ENCODE peak calls at places on chromosomes 4 and X, in six cellular contexts. J, O, T, I, R and G are unnamed samples.

GRCh38 chr4:146488495-146489174 is 33.1 kb downstream of the SLC10A7 start:
- DNase-seq in I (no peak), O (no peak), R (no peak), J (no peak), T (no peak), G (no peak)

GRCh38 chrX:12441376-12442128 is 303.3 kb downstream of the FRMPD4 start:
- DNase-seq in I (peak; percentile 90), R (peak; percentile 10), J (no peak), O (no peak), T (no peak), G (no peak)

GRCh38 chr4:100742045-100742444 is 224.2 kb upstream of the EMCN start:
- DNase-seq in O (peak; percentile 59), J (peak; percentile 5), R (peak; percentile 67), I (peak; percentile 69), T (no peak), G (peak; percentile 38)

GRCh38 chr4:86223472-86223871 is 136.4 kb downstream of the MAPK10 start:
- DNase-seq in J (peak; percentile 11), O (peak; percentile 83), I (peak; percentile 60), T (peak; percentile 14), R (peak; percentile 67), G (no peak)

GRCh38 chr4:168693750-168694470 is 197.1 kb downstream of the PALLD start:
- DNase-seq in T (no peak), J (no peak), R (peak; percentile 58), I (peak; percentile 57), O (no peak), G (no peak)

GRCh38 chr4:185671041-185671440 is 135.7 kb upstream of the PDLIM3 start:
- DNase-seq in O (no peak), T (no peak), J (no peak), I (no peak), R (no peak), G (no peak)

GRCh38 chrX:36116222-36116621 is 196.7 kb downstream of the CFAP47 start:
- DNase-seq in R (no peak), O (no peak), T (no peak), I (peak; percentile 53), J (no peak), G (no peak)

GRCh38 chr4:181956502-181956901 is 286.7 kb upstream of the TENM3 start:
- DNase-seq in T (no peak), I (no peak), O (no peak), R (no peak), J (no peak), G (no peak)

GRCh38 chr4:81304871-81305270 is 89.8 kb upstream of the PRKG2 start:
- DNase-seq in I (no peak), O (no peak), J (no peak), R (no peak), T (no peak), G (no peak)

GRCh38 chr4:74357965-74358364 is 7.0 kb upstream of the EREG start:
- DNase-seq in I (peak; percentile 69), O (no peak), R (no peak), J (no peak), T (no peak), G (peak; percentile 58)

GRCh38 chr4:53137468-53137867 is 228.4 kb downstream of the SCFD2 start:
- DNase-seq in J (no peak), O (no peak), T (no peak), R (no peak), I (no peak), G (no peak)

GRCh38 chrX:148672526-148672925 is 172.1 kb downstream of the AFF2 start:
- DNase-seq in R (peak; percentile 31), I (no peak), O (no peak), J (no peak), T (no peak), G (no peak)

GRCh38 chr4:93467484-93468155 is 360.9 kb upstream of the ATOH1 start:
- DNase-seq in J (no peak), I (no peak), O (no peak), T (no peak), R (no peak), G (no peak)

GRCh38 chr4:140250989-140251552 is 97.1 kb upstream of the MAML3 start:
- DNase-seq in R (peak; percentile 37), O (no peak), J (no peak), I (no peak), T (peak; percentile 16), G (peak; percentile 38)

GRCh38 chrX:50161143-50161542 is 39.7 kb downstream of the AKAP4 start:
- DNase-seq in J (no peak), I (peak; percentile 3), R (peak; percentile 28), T (no peak), O (no peak), G (no peak)

GRCh38 chrX:39718951-39719350 is 378.8 kb downstream of the BCOR start:
- DNase-seq in T (no peak), I (no peak), R (peak; percentile 36), O (no peak), J (no peak), G (no peak)

GRCh38 chr4:41028392-41029076 is 185.8 kb downstream of the APBB2 start:
- DNase-seq in O (no peak), I (no peak), T (peak; percentile 6), R (peak; percentile 9), J (no peak), G (no peak)

GRCh38 chr4:99815597-99816011 is 1.0 kb upstream of the DAPP1 start:
- DNase-seq in R (peak; percentile 29), O (no peak), I (peak; percentile 98), J (no peak), T (peak; percentile 59), G (peak; percentile 72)

GRCh38 chr4:98994474-98995182 is 893 bp upstream of the METAP1 start:
- DNase-seq in I (no peak), R (peak; percentile 55), T (no peak), O (no peak), J (no peak), G (no peak)

GRCh38 chr4:42369489-42369888 is 27.8 kb upstream of the SHISA3 start:
- DNase-seq in J (no peak), O (no peak), T (no peak), I (no peak), R (no peak), G (no peak)

DNA sequence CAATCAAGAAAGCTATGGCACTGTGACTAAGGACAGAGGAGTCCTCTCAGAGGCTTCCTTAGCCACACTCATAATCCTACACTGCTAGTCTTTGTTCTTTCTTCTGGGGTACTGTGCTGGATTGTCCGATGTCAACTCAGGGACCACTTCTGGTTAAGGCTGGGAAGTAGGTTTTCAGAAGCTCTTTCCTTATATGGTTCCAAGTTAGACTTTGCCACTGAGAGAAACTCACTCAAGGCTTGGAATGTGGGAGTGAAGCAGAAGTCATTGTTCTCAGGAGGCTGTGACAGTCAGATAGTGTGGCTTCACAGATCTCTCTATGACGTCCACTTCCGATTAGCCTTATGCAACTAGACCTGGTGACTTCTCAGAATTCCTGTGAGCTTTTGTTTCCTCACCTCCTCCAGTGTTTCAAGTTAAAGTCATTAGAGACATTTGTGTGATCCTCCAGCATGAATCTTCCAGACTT is 317.3 kb upstream of the F9 start:
- DNase-seq in J (no peak), I (no peak), O (no peak), R (no peak), T (peak; percentile 36), G (no peak)
- H3K9me2 ChIP-seq in J (no peaks in the 10 kb centered on the region), I (no peaks in the 10 kb centered on the region), O (no peaks in the 10 kb centered on the region), R (no peaks in the 10 kb centered on the region), T (no peaks in the 10 kb centered on the region), G (no peaks in the 10 kb centered on the region)

DNA sequence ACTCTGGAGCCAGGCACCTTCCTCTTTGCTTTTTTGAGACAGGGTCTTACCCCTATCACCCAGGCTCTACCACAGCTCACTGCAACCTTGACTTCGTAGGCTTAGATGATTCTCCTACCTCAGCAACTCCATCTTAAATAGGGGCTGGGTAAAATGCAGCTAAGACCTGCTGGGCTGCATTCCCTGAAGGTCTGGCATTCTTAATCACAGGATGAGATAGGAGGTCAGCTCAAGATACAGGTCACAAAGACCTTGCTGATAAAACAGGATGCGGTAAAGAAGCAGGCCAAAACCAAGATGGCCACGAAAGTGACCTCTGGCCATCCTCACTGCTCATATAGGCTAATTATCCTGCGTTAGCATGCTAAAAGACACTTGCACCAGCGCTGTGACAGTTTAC is 770.8 kb upstream of the PRKX start:
- DNase-seq in T (no peak), I (no peak), O (no peak), J (no peak), R (no peak), G (peak; percentile 33)
- H3K9me2 ChIP-seq in T (no peaks in the 10 kb centered on the region), I (no peaks in the 10 kb centered on the region), O (no peaks in the 10 kb centered on the region), J (no peaks in the 10 kb centered on the region), R (no peaks in the 10 kb centered on the region), G (no peaks in the 10 kb centered on the region)

DNA sequence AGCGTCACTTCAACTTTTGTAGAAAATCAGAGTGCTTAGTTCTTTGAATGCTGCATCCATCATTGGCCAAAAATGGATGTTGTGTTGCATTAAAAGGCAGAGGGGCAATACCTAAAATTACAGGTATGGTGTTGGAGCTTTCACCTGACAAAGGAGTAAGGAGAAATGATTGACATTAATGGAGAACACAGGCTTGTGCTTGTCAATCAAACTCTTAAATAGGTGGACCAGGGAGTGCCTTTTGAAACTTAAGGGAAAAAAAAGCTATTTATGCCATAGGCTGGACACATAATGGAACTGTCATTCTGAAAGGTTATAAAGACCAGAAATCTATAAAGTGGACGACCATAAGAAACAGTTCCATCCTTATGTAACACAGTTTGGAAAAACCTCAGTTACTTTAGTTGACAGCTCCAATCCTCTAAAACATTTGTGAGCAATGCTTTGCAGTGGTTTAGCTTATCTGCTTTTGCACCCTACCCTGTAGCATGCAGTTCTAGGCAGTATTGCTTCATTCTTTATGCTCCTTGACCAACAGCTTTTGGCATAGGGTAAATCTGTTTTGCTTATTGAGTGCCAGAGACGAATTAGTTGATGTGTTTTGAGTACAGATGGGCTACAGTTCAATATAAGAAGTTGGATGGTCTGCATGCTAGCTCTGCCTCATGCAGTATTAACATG is 2.4 kb downstream of the HADH start:
- DNase-seq in I (no peak), T (no peak), R (peak; percentile 31), O (no peak), J (no peak), G (no peak)
- H3K9me2 ChIP-seq in I (no peaks in the 10 kb centered on the region), T (no peaks in the 10 kb centered on the region), R (no peaks in the 10 kb centered on the region), O (no peaks in the 10 kb centered on the region), J (no peaks in the 10 kb centered on the region), G (no peaks in the 10 kb centered on the region)

GRCh38 chrX:40845331-40845911 is 110.1 kb upstream of the MED14 start:
- DNase-seq in O (no peak), R (peak; percentile 94), J (no peak), T (peak; percentile 67), I (peak; percentile 14), G (no peak)
- H3K9me2 ChIP-seq in O (no peaks in the 10 kb centered on the region), R (no peaks in the 10 kb centered on the region), J (no peaks in the 10 kb centered on the region), T (no peaks in the 10 kb centered on the region), I (no peaks in the 10 kb centered on the region), G (no peaks in the 10 kb centered on the region)

DNA sequence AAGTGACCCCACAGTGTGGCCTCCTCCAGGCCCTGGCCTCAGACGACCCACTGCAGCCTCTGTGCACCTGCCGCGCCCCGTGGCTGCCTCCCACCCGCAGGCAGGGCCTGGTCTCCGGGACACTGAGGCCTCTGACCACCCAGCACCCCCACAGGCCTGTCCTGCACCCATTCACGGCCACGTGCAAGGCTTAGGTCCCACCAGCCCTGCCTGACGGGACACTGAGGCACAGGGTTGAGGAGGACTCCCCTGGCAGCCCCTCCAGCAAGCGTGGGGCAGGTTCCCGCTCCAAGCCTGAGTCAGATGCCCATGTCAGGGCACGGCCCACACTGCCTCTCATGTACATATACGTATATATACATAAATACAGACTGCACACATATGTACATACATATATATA is 23.5 kb downstream of the NELFA start:
- DNase-seq in R (no peak), J (no peak), I (no peak), O (no peak), T (no peak), G (no peak)
- H3K9me2 ChIP-seq in R (no peaks in the 10 kb centered on the region), J (no peaks in the 10 kb centered on the region), I (no peaks in the 10 kb centered on the region), O (no peaks in the 10 kb centered on the region), T (no peaks in the 10 kb centered on the region), G (no peaks in the 10 kb centered on the region)